ENCODE peak calls at places on chromosomes 5 and 9, in nine cellular contexts. S, A, V, K, W, M, F, Q and I are unnamed samples.

GRCh38 chr5:149962040-149962439 is 1.5 kb downstream of the SLC26A2 start:
- DNase-seq in S (peak; percentile 4), A (no peak), V (no peak), K (peak; percentile 41), W (no peak), M (no peak), F (peak; percentile 76), Q (no peak), I (no peak)

GRCh38 chr5:91224459-91224858 is 158.7 kb downstream of the ARRDC3 start:
- DNase-seq in S (no peak), A (no peak), V (no peak), K (no peak), W (no peak), M (no peak), F (peak; percentile 19), Q (no peak), I (no peak)

GRCh38 chr9:83119873-83120272 is 56.9 kb upstream of the RASEF start:
- DNase-seq in S (no peak), A (no peak), V (no peak), K (no peak), W (no peak), M (no peak), F (no peak), Q (no peak), I (no peak)

GRCh38 chr9:17509698-17510097 is 69.2 kb upstream of the SH3GL2 start:
- DNase-seq in S (no peak), A (no peak), V (no peak), K (no peak), W (no peak), M (no peak), F (peak; percentile 7), Q (no peak), I (no peak)

GRCh38 chr5:3794611-3795010 is 199.0 kb downstream of the IRX1 start:
- DNase-seq in S (no peak), A (no peak), V (no peak), K (no peak), W (no peak), M (no peak), F (no peak), Q (no peak), I (no peak)

GRCh38 chr5:73446631-73447233 is 1.8 kb downstream of the FOXD1 start:
- DNase-seq in S (no peak), A (no peak), V (no peak), K (no peak), W (no peak), M (no peak), F (peak; percentile 23), Q (no peak), I (no peak)

GRCh38 chr5:30832519-30832918 is 361.0 kb upstream of the CDH6 start:
- DNase-seq in S (no peak), A (no peak), V (no peak), K (no peak), W (no peak), M (no peak), F (no peak), Q (no peak), I (no peak)

GRCh38 chr5:179142434-179143198 is 82.4 kb downstream of the ZNF354C start:
- DNase-seq in S (no peak), A (no peak), V (peak; percentile 22), K (no peak), W (peak; percentile 51), M (no peak), F (peak; percentile 53), Q (no peak), I (no peak)

GRCh38 chr9:87382902-87383301 is 114.8 kb upstream of the DAPK1 start:
- DNase-seq in S (no peak), A (no peak), V (no peak), K (no peak), W (no peak), M (no peak), F (peak; percentile 95), Q (no peak), I (no peak)

GRCh38 chr5:41600738-41601137 is 90.3 kb upstream of the PLCXD3 start:
- DNase-seq in S (no peak), A (no peak), V (no peak), K (no peak), W (no peak), M (no peak), F (no peak), Q (no peak), I (no peak)

GRCh38 chr5:6829150-6829784 is 116.0 kb downstream of the TENT4A start:
- DNase-seq in S (no peak), A (no peak), V (peak; percentile 45), K (no peak), W (peak; percentile 78), M (no peak), F (no peak), Q (peak; percentile 78), I (no peak)

GRCh38 chr9:70479880-70480291 is 65.4 kb upstream of the KLF9 start:
- DNase-seq in S (no peak), A (no peak), V (no peak), K (no peak), W (no peak), M (peak; percentile 87), F (peak; percentile 96), Q (no peak), I (no peak)